ENCODE peak calls at places on chromosomes 2 and 18, in nine cellular contexts. O is HCT116, C is PC-9, Y is HepG2, E is PC-3, P is IMR-90, S is GM23248, X is fibroblast of lung, M is GM23338. Z is an unnamed sample.

GRCh38 chr2:216671081-216671411 is 24.3 kb downstream of the IGFBP5 start:
- DNase-seq in X (no peak), E (no peak), P (peak; percentile 77), Y (no peak), O (no peak), S (no peak), C (no peak), M (no peak), Z (no peak)

GRCh38 chr2:216081487-216082387 is at the start of the genes PECR and TMEM169:
- DNase-seq in S (peak; percentile 82), X (peak; percentile 45), Y (peak; percentile 81), C (peak; percentile 55), P (peak; percentile 34), M (peak; percentile 94), O (peak; percentile 23), E (peak; percentile 67), Z (peak; percentile 58)

GRCh38 chr2:241867776-241868420 is 1.6 kb upstream of the RTP5 start:
- DNase-seq in O (no peak), S (peak; percentile 17), P (no peak), E (no peak), Y (no peak), X (no peak), C (no peak), M (no peak), Z (no peak)

GRCh38 chr2:152588911-152589310 is 128.3 kb downstream of the PRPF40A start:
- DNase-seq in S (no peak), C (no peak), Y (no peak), O (no peak), P (no peak), E (no peak), X (no peak), M (no peak), Z (no peak)

GRCh38 chr2:195396479-195396878 is 260.5 kb upstream of the SLC39A10 start:
- DNase-seq in O (no peak), Y (no peak), P (no peak), M (no peak), X (no peak), S (no peak), C (no peak), E (no peak), Z (no peak)

GRCh38 chr18:55477537-55478300 is 110.3 kb downstream of the TCF4 start:
- DNase-seq in O (no peak), M (no peak), S (peak; percentile 82), E (peak; percentile 45), P (peak; percentile 52), X (peak; percentile 76), C (no peak), Y (no peak), Z (peak; percentile 42)

GRCh38 chr2:144152817-144153271 is 367.1 kb downstream of the ZEB2 start:
- DNase-seq in M (peak; percentile 28), X (peak; percentile 59), O (no peak), E (peak; percentile 27), S (peak; percentile 66), Y (no peak), P (peak; percentile 82), C (no peak), Z (peak; percentile 5)

GRCh38 chr18:13834501-13835015 is 10.6 kb downstream of the MC5R start:
- DNase-seq in O (no peak), M (no peak), C (peak; percentile 54), X (no peak), P (no peak), Y (no peak), E (peak; percentile 4), S (no peak), Z (no peak)

GRCh38 chr2:42844901-42845685 is 52.7 kb upstream of the HAAO start:
- DNase-seq in C (no peak), E (no peak), O (no peak), Y (no peak), X (peak; percentile 99), P (peak; percentile 88), M (no peak), S (peak; percentile 67), Z (no peak)

GRCh38 chr2:175855794-175856453 is 146.1 kb downstream of the LNPK start:
- DNase-seq in C (no peak), M (no peak), S (peak; percentile 86), Y (no peak), P (peak; percentile 45), E (peak; percentile 39), X (peak; percentile 40), O (peak; percentile 18), Z (no peak)

GRCh38 chr2:88638123-88638650 is 10.9 kb upstream of the EIF2AK3 start:
- DNase-seq in E (no peak), Y (no peak), P (no peak), M (peak; percentile 18), O (no peak), S (no peak), C (no peak), X (no peak), Z (no peak)

GRCh38 chr2:148542614-148543013 is 101.9 kb upstream of the EPC2 start:
- DNase-seq in S (no peak), M (no peak), X (no peak), Y (no peak), E (no peak), P (no peak), C (no peak), O (no peak), Z (no peak)

GRCh38 chr2:217095511-217096205 is 235.8 kb upstream of the TNP1 start:
- DNase-seq in Y (no peak), X (no peak), S (no peak), E (peak; percentile 53), P (no peak), C (peak; percentile 62), O (no peak), M (no peak), Z (no peak)

GRCh38 chr2:206611191-206611590 is 31.1 kb upstream of the FAM237A start:
- DNase-seq in P (no peak), Y (no peak), E (peak; percentile 89), S (no peak), C (no peak), O (no peak), M (no peak), X (no peak), Z (no peak)

GRCh38 chr2:200274116-200275075 is 32.1 kb upstream of the SPATS2L start:
- DNase-seq in C (no peak), Y (peak; percentile 81), O (no peak), S (peak; percentile 22), M (peak; percentile 39), X (no peak), P (peak; percentile 44), E (no peak), Z (no peak)

GRCh38 chr2:26086155-26086634 is 52.3 kb downstream of the RAB10 start:
- DNase-seq in M (no peak), X (peak; percentile 68), C (no peak), Y (no peak), S (peak; percentile 67), E (peak; percentile 97), O (peak; percentile 36), P (peak; percentile 84), Z (no peak)

GRCh38 chr18:78069784-78070664 is 820.4 kb downstream of the GALR1 start:
- DNase-seq in E (no peak), Y (no peak), S (no peak), P (no peak), X (no peak), O (no peak), C (no peak), M (no peak), Z (no peak)

GRCh38 chr2:234026111-234026510 is 24.4 kb upstream of the SPP2 start:
- DNase-seq in C (no peak), Y (no peak), E (no peak), O (no peak), P (peak; percentile 13), X (peak; percentile 35), S (peak; percentile 11), M (no peak), Z (no peak)

GRCh38 chr18:70659026-70659726 is 370.3 kb downstream of the SOCS6 start:
- DNase-seq in C (no peak), P (peak; percentile 7), E (no peak), O (no peak), M (no peak), X (no peak), Y (no peak), S (peak; percentile 42), Z (no peak)

GRCh38 chr2:137165968-137166367 is 400.6 kb downstream of the THSD7B start:
- DNase-seq in M (no peak), S (no peak), E (no peak), P (no peak), X (no peak), O (no peak), C (no peak), Y (no peak), Z (no peak)

GRCh38 chr2:172021955-172022354 is 22.2 kb downstream of the METAP1D start:
- DNase-seq in Y (no peak), M (peak; percentile 37), S (peak; percentile 65), X (peak; percentile 45), C (no peak), O (no peak), E (no peak), P (peak; percentile 37), Z (no peak)
- H3K4me2 ChIP-seq in Y (peak overlapping the region; percentile 37), M (peak overlapping the region; percentile 16), S (peak overlapping the region; percentile 74), X (peak overlapping the region; percentile 32), C (peak overlapping the region; percentile 47), O (no peak overlapping the region), E (peak overlapping the region; percentile 68), P (peak overlapping the region; percentile 75), Z (no peak overlapping the region)

GRCh38 chr2:177265834-177266817 is 1.6 kb upstream of the NFE2L2 start:
- DNase-seq in M (no peak), S (peak; percentile 42), X (no peak), E (no peak), C (peak; percentile 87), P (peak; percentile 46), Y (peak; percentile 85), O (no peak), Z (peak; percentile 54)
- H3K4me2 ChIP-seq in M (peak overlapping the region; percentile 90), S (peak overlapping the region; percentile 88), X (peak overlapping the region; percentile 89), E (peak overlapping the region; percentile 87), C (peak overlapping the region; percentile 94), P (peak overlapping the region; percentile 59), Y (peak overlapping the region; percentile 100), O (peak overlapping the region; percentile 92), Z (peak overlapping the region; percentile 91)

DNA sequence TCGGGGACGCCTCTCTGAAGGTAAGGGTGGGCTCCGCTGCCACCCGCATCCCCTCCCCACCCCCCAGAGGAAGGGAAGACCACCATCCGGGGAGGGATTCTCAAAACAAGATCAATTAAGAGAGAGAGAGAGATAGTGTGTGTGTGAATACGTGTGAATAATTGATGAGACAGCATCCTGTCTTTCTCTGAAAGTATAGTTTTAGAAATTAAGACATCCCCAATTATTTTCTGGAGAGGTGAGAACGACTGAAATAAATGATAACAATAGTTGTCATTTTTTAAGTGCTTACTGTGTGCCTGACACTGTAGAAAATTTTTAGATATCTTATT is 751 bp downstream of the IL18R1 start:
- DNase-seq in X (no peak), Y (no peak), S (no peak), E (no peak), P (no peak), C (no peak), O (no peak), M (no peak), Z (no peak)
- H3K4me2 ChIP-seq in X (peak overlapping the region; percentile 72), Y (peak overlapping the region; percentile 92), S (peak overlapping the region; percentile 96), E (peak overlapping the region; percentile 86), P (peak overlapping the region; percentile 63), C (peak overlapping the region; percentile 90), O (peak overlapping the region; percentile 79), M (peak overlapping the region; percentile 87), Z (no peak overlapping the region)

DNA sequence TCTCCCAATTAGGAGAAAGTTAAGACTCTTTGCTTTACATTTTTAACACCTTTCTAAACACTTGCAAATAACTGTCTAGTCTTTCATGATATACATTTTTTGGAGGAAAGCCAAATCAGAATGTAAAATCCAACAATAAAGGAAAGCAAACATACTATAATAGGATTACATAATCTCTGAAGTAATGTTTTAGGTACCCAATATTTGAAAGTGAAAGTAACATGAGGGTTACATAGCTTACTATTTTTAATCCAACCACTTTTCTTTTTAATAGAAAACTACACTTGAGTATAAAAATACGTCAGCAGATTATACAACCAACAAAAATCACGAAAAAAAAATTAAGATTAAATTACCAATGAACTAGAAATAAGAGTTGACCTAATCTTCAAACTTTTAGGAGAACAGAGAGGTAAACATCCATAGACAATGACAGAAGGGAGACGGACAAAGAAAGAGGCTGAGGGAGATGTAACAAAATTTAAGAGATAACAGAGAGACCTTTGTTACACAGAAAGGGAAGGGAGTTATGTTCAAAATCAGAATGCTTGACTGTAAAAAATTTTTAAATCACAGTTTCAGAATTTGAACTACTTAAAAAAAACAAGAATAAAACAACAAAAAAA is 150.0 kb downstream of the IKZF2 start:
- DNase-seq in C (no peak), Y (no peak), S (peak; percentile 11), M (no peak), P (no peak), E (no peak), X (peak; percentile 9), O (no peak), Z (no peak)
- H3K4me2 ChIP-seq in C (no peak overlapping the region), Y (no peak overlapping the region), S (peak overlapping the region; percentile 17), M (no peak overlapping the region), P (no peak overlapping the region), E (peak overlapping the region; percentile 19), X (peak overlapping the region; percentile 48), O (no peak overlapping the region), Z (peak overlapping the region; percentile 73)

Z was measured in OCI-LY7.